ENCODE peak calls at places on chromosomes 12 and 14, in ten cellular contexts. One of them, this sample, is unnamed.

GRCh38 chr14:71702799-71703198 is 229.4 kb upstream of the RGS6 start:
- DNase-seq in AG04450: no peak
- DNase-seq in fibroblast of lung: no peak
- DNase-seq in kidney: no peak
- DNase-seq in pancreas: no peak
- DNase-seq in GM06990: no peak
- DNase-seq in astrocyte of the spinal cord: no peak
- DNase-seq in transverse colon: no peak
- DNase-seq in GM12865: no peak
- DNase-seq in lung: no peak
- DNase-seq in this sample: no peak

GRCh38 chr14:23588884-23589598 is 10.5 kb upstream of the JPH4 start:
- DNase-seq in pancreas: peak; percentile 96
- DNase-seq in AG04450: peak; percentile 60
- DNase-seq in kidney: peak; percentile 93
- DNase-seq in astrocyte of the spinal cord: peak; percentile 80
- DNase-seq in transverse colon: peak; percentile 92
- DNase-seq in lung: peak; percentile 88
- DNase-seq in GM06990: peak; percentile 65
- DNase-seq in GM12865: peak; percentile 93
- DNase-seq in fibroblast of lung: peak; percentile 80
- DNase-seq in this sample: peak; percentile 74

GRCh38 chr12:57456145-57456700 is 1.1 kb downstream of the INHBE start:
- DNase-seq in pancreas: no peak
- DNase-seq in kidney: no peak
- DNase-seq in astrocyte of the spinal cord: peak; percentile 41
- DNase-seq in GM12865: peak; percentile 76
- DNase-seq in GM06990: no peak
- DNase-seq in lung: no peak
- DNase-seq in AG04450: no peak
- DNase-seq in fibroblast of lung: peak; percentile 37
- DNase-seq in transverse colon: no peak
- DNase-seq in this sample: no peak

GRCh38 chr12:126704609-126705008 is 1562.4 kb upstream of the TMEM132C start:
- DNase-seq in transverse colon: no peak
- DNase-seq in fibroblast of lung: no peak
- DNase-seq in AG04450: no peak
- DNase-seq in lung: no peak
- DNase-seq in pancreas: no peak
- DNase-seq in kidney: no peak
- DNase-seq in GM12865: no peak
- DNase-seq in astrocyte of the spinal cord: no peak
- DNase-seq in GM06990: no peak
- DNase-seq in this sample: no peak

GRCh38 chr12:47982770-47983169 is 19.4 kb downstream of the TMEM106C start:
- DNase-seq in AG04450: no peak
- DNase-seq in GM06990: no peak
- DNase-seq in lung: no peak
- DNase-seq in fibroblast of lung: no peak
- DNase-seq in kidney: peak; percentile 22
- DNase-seq in astrocyte of the spinal cord: no peak
- DNase-seq in transverse colon: no peak
- DNase-seq in GM12865: no peak
- DNase-seq in pancreas: no peak
- DNase-seq in this sample: no peak

GRCh38 chr12:121095544-121096198 is 37.0 kb upstream of the P2RX7 start:
- DNase-seq in AG04450: peak; percentile 10
- DNase-seq in GM06990: peak; percentile 81
- DNase-seq in fibroblast of lung: peak; percentile 36
- DNase-seq in lung: peak; percentile 69
- DNase-seq in transverse colon: peak; percentile 76
- DNase-seq in kidney: peak; percentile 88
- DNase-seq in pancreas: peak; percentile 67
- DNase-seq in GM12865: peak; percentile 75
- DNase-seq in astrocyte of the spinal cord: peak; percentile 36
- DNase-seq in this sample: peak; percentile 24

GRCh38 chr12:4771960-4772566 is 51.9 kb downstream of the GALNT8 start:
- DNase-seq in GM12865: no peak
- DNase-seq in GM06990: no peak
- DNase-seq in AG04450: no peak
- DNase-seq in transverse colon: no peak
- DNase-seq in kidney: no peak
- DNase-seq in fibroblast of lung: no peak
- DNase-seq in astrocyte of the spinal cord: no peak
- DNase-seq in lung: no peak
- DNase-seq in pancreas: no peak
- DNase-seq in this sample: no peak

GRCh38 chr12:110972870-110973269 is 52.5 kb upstream of the MYL2 start:
- DNase-seq in lung: no peak
- DNase-seq in AG04450: no peak
- DNase-seq in GM06990: no peak
- DNase-seq in fibroblast of lung: no peak
- DNase-seq in pancreas: no peak
- DNase-seq in astrocyte of the spinal cord: no peak
- DNase-seq in GM12865: no peak
- DNase-seq in transverse colon: no peak
- DNase-seq in kidney: no peak
- DNase-seq in this sample: no peak

GRCh38 chr14:68922201-68922613 is 56.9 kb downstream of the ACTN1 start:
- DNase-seq in AG04450: no peak
- DNase-seq in fibroblast of lung: peak; percentile 29
- DNase-seq in kidney: no peak
- DNase-seq in GM12865: no peak
- DNase-seq in transverse colon: no peak
- DNase-seq in lung: no peak
- DNase-seq in pancreas: no peak
- DNase-seq in astrocyte of the spinal cord: no peak
- DNase-seq in GM06990: no peak
- DNase-seq in this sample: no peak

GRCh38 chr14:68926236-68926635 is 52.9 kb downstream of the ACTN1 start:
- DNase-seq in transverse colon: no peak
- DNase-seq in astrocyte of the spinal cord: no peak
- DNase-seq in kidney: no peak
- DNase-seq in GM06990: no peak
- DNase-seq in fibroblast of lung: no peak
- DNase-seq in AG04450: no peak
- DNase-seq in pancreas: no peak
- DNase-seq in lung: no peak
- DNase-seq in GM12865: no peak
- DNase-seq in this sample: no peak

GRCh38 chr14:68922886-68923285 is 56.2 kb downstream of the ACTN1 start:
- DNase-seq in lung: no peak
- DNase-seq in astrocyte of the spinal cord: no peak
- DNase-seq in transverse colon: no peak
- DNase-seq in fibroblast of lung: no peak
- DNase-seq in GM12865: no peak
- DNase-seq in GM06990: no peak
- DNase-seq in AG04450: no peak
- DNase-seq in pancreas: no peak
- DNase-seq in kidney: no peak
- DNase-seq in this sample: no peak

GRCh38 chr14:68925373-68925772 is 53.7 kb downstream of the ACTN1 start:
- DNase-seq in astrocyte of the spinal cord: no peak
- DNase-seq in pancreas: no peak
- DNase-seq in transverse colon: no peak
- DNase-seq in AG04450: no peak
- DNase-seq in fibroblast of lung: no peak
- DNase-seq in GM06990: no peak
- DNase-seq in kidney: no peak
- DNase-seq in GM12865: no peak
- DNase-seq in lung: no peak
- DNase-seq in this sample: no peak

DNA sequence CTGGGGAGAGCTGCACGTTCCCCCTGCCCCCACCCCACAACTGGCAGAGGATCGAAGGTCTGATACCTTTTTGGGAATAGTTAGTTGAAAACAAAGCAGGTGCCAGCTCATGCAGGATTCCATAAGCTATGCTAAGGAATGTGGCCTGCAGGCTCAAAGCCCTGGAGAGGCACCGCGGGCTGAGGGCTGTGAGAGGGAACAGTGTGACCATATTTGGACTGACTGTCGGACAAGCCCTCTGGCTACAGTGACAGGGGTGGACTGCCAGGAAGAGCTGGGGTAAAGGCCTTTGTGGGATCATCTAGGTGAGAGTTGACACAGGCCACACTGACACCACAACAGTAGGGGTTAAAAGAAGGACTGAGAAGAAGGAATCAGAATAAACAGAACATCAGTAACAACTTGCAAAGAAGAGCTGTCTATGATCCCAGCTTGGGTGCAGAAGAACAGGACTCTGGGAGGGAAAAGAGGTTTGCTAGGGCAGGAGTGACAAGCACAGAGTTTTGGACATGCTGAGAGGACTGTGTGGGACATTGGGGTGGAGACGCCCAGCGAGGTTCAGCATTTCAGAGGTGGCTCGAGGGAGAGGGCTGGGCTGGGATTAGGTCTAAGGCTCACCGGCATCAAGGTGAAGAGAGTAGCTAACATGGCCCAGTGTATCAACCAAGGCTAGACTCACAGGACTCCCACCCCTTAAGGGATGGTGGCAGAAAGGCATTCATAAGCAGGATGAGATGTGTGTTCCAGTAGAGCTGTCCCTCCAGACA is 54.5 kb downstream of the ACTN1 start:
- DNase-seq in transverse colon: no peak
- DNase-seq in pancreas: peak; percentile 4
- DNase-seq in GM12865: no peak
- DNase-seq in fibroblast of lung: peak; percentile 51
- DNase-seq in lung: no peak
- DNase-seq in kidney: no peak
- DNase-seq in AG04450: no peak
- DNase-seq in astrocyte of the spinal cord: no peak
- DNase-seq in GM06990: no peak
- DNase-seq in this sample: no peak
- H3K4me3 ChIP-seq in transverse colon: no peak overlapping the region
- H3K4me3 ChIP-seq in pancreas: no peak overlapping the region
- H3K4me3 ChIP-seq in GM12865: no peak overlapping the region
- H3K4me3 ChIP-seq in fibroblast of lung: no peak overlapping the region
- H3K4me3 ChIP-seq in lung: no peak overlapping the region
- H3K4me3 ChIP-seq in kidney: no peak overlapping the region
- H3K4me3 ChIP-seq in AG04450: no peak overlapping the region
- H3K4me3 ChIP-seq in astrocyte of the spinal cord: no peak overlapping the region
- H3K4me3 ChIP-seq in GM06990: no peak overlapping the region
- H3K4me3 ChIP-seq in this sample: no peak overlapping the region

GRCh38 chr12:32541754-32542374 is 137.2 kb upstream of the DNM1L start:
- DNase-seq in transverse colon: no peak
- DNase-seq in fibroblast of lung: no peak
- DNase-seq in lung: no peak
- DNase-seq in AG04450: no peak
- DNase-seq in GM06990: no peak
- DNase-seq in GM12865: no peak
- DNase-seq in kidney: no peak
- DNase-seq in pancreas: no peak
- DNase-seq in astrocyte of the spinal cord: no peak
- DNase-seq in this sample: no peak
- H3K4me3 ChIP-seq in transverse colon: no peak overlapping the region
- H3K4me3 ChIP-seq in fibroblast of lung: no peak overlapping the region
- H3K4me3 ChIP-seq in lung: no peak overlapping the region
- H3K4me3 ChIP-seq in AG04450: no peak overlapping the region
- H3K4me3 ChIP-seq in GM06990: no peak overlapping the region
- H3K4me3 ChIP-seq in GM12865: no peak overlapping the region
- H3K4me3 ChIP-seq in kidney: no peak overlapping the region
- H3K4me3 ChIP-seq in pancreas: no peak overlapping the region
- H3K4me3 ChIP-seq in astrocyte of the spinal cord: no peak overlapping the region
- H3K4me3 ChIP-seq in this sample: no peak overlapping the region

GRCh38 chr12:72273499-72273837 is 1.3 kb downstream of the TRHDE start:
- DNase-seq in GM12865: no peak
- DNase-seq in astrocyte of the spinal cord: no peak
- DNase-seq in fibroblast of lung: no peak
- DNase-seq in AG04450: no peak
- DNase-seq in kidney: no peak
- DNase-seq in GM06990: peak; percentile 1
- DNase-seq in lung: no peak
- DNase-seq in transverse colon: no peak
- DNase-seq in pancreas: peak; percentile 37
- DNase-seq in this sample: no peak
- H3K4me3 ChIP-seq in GM12865: no peak overlapping the region
- H3K4me3 ChIP-seq in astrocyte of the spinal cord: peak overlapping the region; percentile 80
- H3K4me3 ChIP-seq in fibroblast of lung: peak overlapping the region; percentile 76
- H3K4me3 ChIP-seq in AG04450: peak overlapping the region; percentile 94
- H3K4me3 ChIP-seq in kidney: peak overlapping the region; percentile 81
- H3K4me3 ChIP-seq in GM06990: no peak overlapping the region
- H3K4me3 ChIP-seq in lung: peak overlapping the region; percentile 41
- H3K4me3 ChIP-seq in transverse colon: peak overlapping the region; percentile 57
- H3K4me3 ChIP-seq in pancreas: peak overlapping the region; percentile 57
- H3K4me3 ChIP-seq in this sample: peak overlapping the region; percentile 79

GRCh38 chr12:50785406-50785805 is 21.5 kb downstream of the ATF1 start:
- DNase-seq in fibroblast of lung: no peak
- DNase-seq in transverse colon: no peak
- DNase-seq in GM12865: no peak
- DNase-seq in lung: no peak
- DNase-seq in astrocyte of the spinal cord: peak; percentile 59
- DNase-seq in AG04450: no peak
- DNase-seq in pancreas: no peak
- DNase-seq in GM06990: no peak
- DNase-seq in kidney: no peak
- DNase-seq in this sample: peak; percentile 51

GRCh38 chr12:50784501-50784900 is 20.6 kb downstream of the ATF1 start:
- DNase-seq in kidney: no peak
- DNase-seq in pancreas: no peak
- DNase-seq in astrocyte of the spinal cord: no peak
- DNase-seq in transverse colon: no peak
- DNase-seq in lung: no peak
- DNase-seq in fibroblast of lung: no peak
- DNase-seq in GM06990: no peak
- DNase-seq in GM12865: no peak
- DNase-seq in AG04450: no peak
- DNase-seq in this sample: no peak

GRCh38 chr12:50787618-50788017 is 23.7 kb downstream of the ATF1 start:
- DNase-seq in pancreas: no peak
- DNase-seq in AG04450: no peak
- DNase-seq in lung: no peak
- DNase-seq in kidney: no peak
- DNase-seq in GM06990: no peak
- DNase-seq in GM12865: no peak
- DNase-seq in fibroblast of lung: no peak
- DNase-seq in transverse colon: no peak
- DNase-seq in astrocyte of the spinal cord: no peak
- DNase-seq in this sample: no peak

GRCh38 chr12:50788562-50788961 is 24.7 kb downstream of the ATF1 start:
- DNase-seq in astrocyte of the spinal cord: peak; percentile 85
- DNase-seq in kidney: no peak
- DNase-seq in GM06990: no peak
- DNase-seq in AG04450: peak; percentile 93
- DNase-seq in fibroblast of lung: peak; percentile 94
- DNase-seq in transverse colon: no peak
- DNase-seq in pancreas: no peak
- DNase-seq in GM12865: no peak
- DNase-seq in lung: no peak
- DNase-seq in this sample: peak; percentile 85

DNA sequence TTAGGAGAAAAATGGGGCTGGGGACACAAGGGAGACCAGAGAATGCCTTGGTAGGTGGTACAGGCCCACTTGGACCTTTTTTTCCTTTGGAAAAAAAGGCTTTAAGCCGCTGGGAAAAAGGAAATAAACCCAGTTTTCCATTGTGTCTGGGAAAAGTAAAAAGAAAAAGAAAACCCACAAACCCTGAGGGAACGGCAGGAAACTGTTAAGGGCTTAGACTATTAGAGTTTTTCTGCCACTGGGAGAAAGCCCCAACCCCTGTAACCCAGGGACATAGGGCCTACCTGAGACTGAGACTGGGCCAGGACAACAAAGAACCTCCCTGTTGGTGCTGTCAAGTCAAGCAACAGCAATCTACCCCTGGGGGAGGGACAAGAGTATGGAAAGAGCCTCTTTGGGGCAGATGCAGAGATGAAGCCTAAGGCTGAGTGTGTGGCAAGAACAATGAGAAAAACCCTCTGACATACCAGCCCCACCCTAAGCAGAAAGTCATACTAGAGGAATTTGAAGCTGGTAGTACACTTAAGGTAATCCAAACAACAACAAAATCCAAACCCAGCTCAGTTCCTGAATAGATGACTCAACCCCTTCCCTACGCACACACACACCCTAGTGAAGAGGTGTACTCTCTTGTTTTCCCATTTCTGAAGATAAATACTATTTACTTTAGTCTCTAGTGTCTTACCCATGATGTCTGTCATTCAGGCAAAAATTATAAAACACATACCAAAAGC is 22.8 kb downstream of the ATF1 start:
- DNase-seq in kidney: no peak
- DNase-seq in lung: peak; percentile 39
- DNase-seq in AG04450: peak; percentile 93
- DNase-seq in transverse colon: no peak
- DNase-seq in fibroblast of lung: peak; percentile 85
- DNase-seq in GM12865: no peak
- DNase-seq in GM06990: no peak
- DNase-seq in astrocyte of the spinal cord: peak; percentile 91
- DNase-seq in pancreas: no peak
- DNase-seq in this sample: peak; percentile 85
- H3K4me3 ChIP-seq in kidney: no peak overlapping the region
- H3K4me3 ChIP-seq in lung: no peak overlapping the region
- H3K4me3 ChIP-seq in AG04450: no peak overlapping the region
- H3K4me3 ChIP-seq in transverse colon: no peak overlapping the region
- H3K4me3 ChIP-seq in fibroblast of lung: no peak overlapping the region
- H3K4me3 ChIP-seq in GM12865: no peak overlapping the region
- H3K4me3 ChIP-seq in GM06990: no peak overlapping the region
- H3K4me3 ChIP-seq in astrocyte of the spinal cord: no peak overlapping the region
- H3K4me3 ChIP-seq in pancreas: no peak overlapping the region
- H3K4me3 ChIP-seq in this sample: no peak overlapping the region